ENCODE peak calls at places on chromosomes 4 and X, in six cellular contexts. I is HepG2, L is GM12892, E is GM12878, P is K562, S is H1. T is an unnamed sample.
A peak's percentile ranks its signal among the peaks of the same experiment; 100 is the strongest.

GRCh38 chr4:3523628-3524221 is 8.5 kb downstream of the LRPAP1 start:
- DNase-seq in I (no peak), L (no peak), E (no peak), P (no peak), S (no peak), T (no peak)

GRCh38 chr4:129179276-129179675 is 83.3 kb downstream of the C4orf33 start:
- DNase-seq in I (no peak), L (no peak), E (no peak), P (no peak), S (no peak), T (no peak)

GRCh38 chr4:152591361-152591760 is 55.5 kb upstream of the FBXW7 start:
- DNase-seq in I (no peak), L (no peak), E (no peak), P (no peak), S (peak; percentile 33), T (no peak)

GRCh38 chr4:188245651-188246050 is 106.4 kb downstream of the TRIML1 start:
- DNase-seq in I (no peak), L (no peak), E (no peak), P (no peak), S (no peak), T (no peak)

GRCh38 chr4:165555302-165555701 is 176.5 kb downstream of the CPE start:
- DNase-seq in I (no peak), L (no peak), E (no peak), P (no peak), S (no peak), T (no peak)

GRCh38 chr4:173317003-173317402 is 17.2 kb downstream of the HMGB2 start:
- DNase-seq in I (peak; percentile 21), L (no peak), E (no peak), P (peak; percentile 42), S (no peak), T (no peak)

GRCh38 chr4:124953059-124953850 is 240.7 kb upstream of the ANKRD50 start:
- DNase-seq in I (no peak), L (no peak), E (no peak), P (no peak), S (no peak), T (no peak)

GRCh38 chr4:84673475-84674230 is 90.7 kb downstream of the CDS1 start:
- DNase-seq in I (no peak), L (no peak), E (no peak), P (no peak), S (no peak), T (no peak)

GRCh38 chrX:112941209-112941788 is 100.7 kb upstream of the AMOT start:
- DNase-seq in I (no peak), L (no peak), E (peak; percentile 32), P (no peak), S (no peak), T (no peak)

GRCh38 chr4:77931452-77932135 is 69.0 kb downstream of the MRPL1 start:
- DNase-seq in I (no peak), L (no peak), E (no peak), P (no peak), S (no peak), T (no peak)

GRCh38 chr4:111198426-111198825 is 575.5 kb upstream of the PITX2 start:
- DNase-seq in I (no peak), L (no peak), E (no peak), P (no peak), S (no peak), T (no peak)

GRCh38 chrX:119468930-119469635 is 839 bp downstream of the SLC25A5 start:
- DNase-seq in I (peak; percentile 45), L (peak; percentile 53), E (peak; percentile 35), P (peak; percentile 73), S (peak; percentile 23), T (peak; percentile 48)

GRCh38 chrX:74280759-74281158 is 23.2 kb upstream of the ZCCHC13 start:
- DNase-seq in I (no peak), L (no peak), E (no peak), P (no peak), S (no peak), T (no peak)

GRCh38 chr4:144633215-144633614 is 12.7 kb upstream of the HHIP start:
- DNase-seq in I (no peak), L (no peak), E (no peak), P (no peak), S (no peak), T (no peak)

GRCh38 chrX:151396827-151397740 is at the start of gene VMA21:
- DNase-seq in I (peak; percentile 64), L (peak; percentile 57), E (peak; percentile 9), P (peak; percentile 85), S (peak; percentile 17), T (peak; percentile 56)
- TF ChIP-seq POLR2A in I (peak; percentile 76), L (peak; percentile 78), E (peak; percentile 93), P (peak; percentile 84), S (peak; percentile 57), T (peak; percentile 67)

GRCh38 chr4:183403486-183403885 is 41.0 kb upstream of the CDKN2AIP start:
- DNase-seq in I (no peak), L (no peak), E (no peak), P (no peak), S (no peak), T (no peak)
- TF ChIP-seq TAF1 in I (no peak), L (no peak), E (no peak), P (no peak), S (no peak), T (no peak)

DNA sequence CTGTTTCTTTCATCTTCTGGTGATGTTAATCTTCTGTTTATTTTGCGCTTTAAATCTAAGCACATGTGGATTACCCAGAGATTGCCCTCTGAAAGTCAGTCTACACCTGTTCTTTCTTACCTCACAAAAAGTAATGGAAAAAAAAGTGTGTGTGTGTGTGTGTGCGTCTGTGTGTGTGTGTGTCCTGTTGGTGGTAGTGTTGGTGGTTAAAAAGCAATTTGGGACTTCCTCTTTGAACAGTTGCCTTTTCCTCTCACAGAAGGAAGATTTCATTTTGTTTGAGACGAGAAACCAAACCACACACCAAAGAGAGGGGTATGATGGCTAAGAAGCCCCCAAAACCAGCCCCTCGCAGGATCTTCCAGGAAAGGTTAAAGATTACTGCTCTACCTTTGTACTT is at the start of gene STAP1:
- DNase-seq in I (no peak), L (no peak), E (no peak), P (no peak), S (no peak), T (no peak)
- TF ChIP-seq POLR2A in I (no peak), L (peak; percentile 45), E (no peak), P (no peak), S (no peak), T (no peak)

DNA sequence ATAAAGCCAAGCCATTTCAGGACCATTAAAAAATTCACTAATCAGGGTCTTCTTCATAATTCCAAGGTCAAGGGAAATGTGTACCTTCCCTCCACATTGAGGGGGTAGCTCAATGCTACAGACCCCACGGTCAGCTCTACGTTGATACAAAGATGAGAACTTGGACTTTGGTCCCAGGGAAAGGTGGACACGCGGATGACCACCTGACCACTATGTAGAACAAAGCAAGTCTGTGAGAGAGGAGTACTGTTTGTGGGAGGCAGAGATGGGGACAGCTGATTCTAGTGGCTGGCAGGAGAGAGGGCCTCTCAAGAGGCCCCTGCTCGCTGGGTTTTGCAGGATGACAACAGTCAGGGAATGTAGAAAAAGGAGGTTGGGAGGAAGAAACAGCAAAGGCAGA is 58.0 kb downstream of the SLC2A9 start:
- DNase-seq in I (peak; percentile 79), L (no peak), E (no peak), P (no peak), S (no peak), T (no peak)
- TF ChIP-seq TAF1 in I (no peak), L (no peak), E (no peak), P (no peak), S (no peak), T (no peak)

GRCh38 chr4:26173619-26174018 is 147.2 kb upstream of the RBPJ start:
- DNase-seq in I (no peak), L (no peak), E (no peak), P (no peak), S (no peak), T (no peak)
- TF ChIP-seq POLR2A in I (no peak), L (no peak), E (no peak), P (no peak), S (no peak), T (no peak)

GRCh38 chr4:118752551-118752950 is 67.4 kb downstream of the METTL14 start:
- DNase-seq in I (no peak), L (no peak), E (no peak), P (no peak), S (no peak), T (no peak)
- TF ChIP-seq TAF1 in I (no peak), L (no peak), E (no peak), P (no peak), S (no peak), T (no peak)

T was measured in GM12891.